ENCODE peak calls at places on chromosomes 7 and 10, in six cellular contexts. H is brain microvascular endothelial cell; D is amniotic stem cell; A is hippocampal formation; P is stimulated activated CD4-positive, alpha-beta T cell treated with anti-CD3 and anti-CD28 coated beads, Interleukin-12 subunit alpha, Interleukin-12 subunit beta, amount 100 ng/mL, for 48 hours; U is SK-MEL-5. B is an unnamed sample.

GRCh38 chr10:73791871-73792400 is 6.5 kb downstream of the ZSWIM8 start:
- DNase-seq in H (no peak), D (no peak), A (no peak), P (no peak), U (no peak), B (no peak)

GRCh38 chr10:48705407-48705938 is 20.8 kb downstream of the WDFY4 start:
- DNase-seq in H (no peak), D (no peak), A (no peak), P (no peak), U (no peak), B (no peak)

GRCh38 chr10:16049775-16050174 is 189.5 kb upstream of the MINDY3 start:
- DNase-seq in H (no peak), D (no peak), A (no peak), P (no peak), U (no peak), B (no peak)

GRCh38 chr10:47383254-47384147 is 592 bp downstream of the ZNF488 start:
- DNase-seq in H (no peak), D (no peak), A (peak), P (no peak), U (no peak), B (no peak)

GRCh38 chr10:119315128-119316001 is 108.0 kb downstream of the GRK5 start:
- DNase-seq in H (peak), D (peak), A (no peak), P (peak), U (no peak), B (peak)

GRCh38 chr10:133336131-133337078 is at the start of gene CALY:
- DNase-seq in H (no peak), D (no peak), A (no peak), P (peak), U (peak), B (peak)

GRCh38 chr10:122689146-122689807 is 10.4 kb downstream of the C10orf120 start:
- DNase-seq in H (no peak), D (no peak), A (no peak), P (no peak), U (no peak), B (no peak)

GRCh38 chr7:2687338-2687869 is 598 bp upstream of the AMZ1 start:
- DNase-seq in H (peak), D (peak), A (no peak), P (no peak), U (no peak), B (no peak)

GRCh38 chr7:114048386-114049235 is 129.8 kb upstream of the PPP1R3A start:
- DNase-seq in H (peak), D (no peak), A (no peak), P (no peak), U (peak), B (peak)

GRCh38 chr7:155208681-155209477 is 88.8 kb upstream of the INSIG1 start:
- DNase-seq in H (no peak), D (no peak), A (no peak), P (no peak), U (no peak), B (no peak)

GRCh38 chr7:77657427-77658331 is 38.6 kb upstream of the RSBN1L start:
- DNase-seq in H (no peak), D (no peak), A (peak), P (peak), U (peak), B (peak)

GRCh38 chr7:69596723-69597277 is 1.5 kb upstream of the AUTS2 start:
- DNase-seq in H (no peak), D (no peak), A (no peak), P (no peak), U (no peak), B (no peak)

GRCh38 chr7:70634610-70635068 is 497.3 kb upstream of the GALNT17 start:
- DNase-seq in H (peak), D (peak), A (no peak), P (no peak), U (no peak), B (no peak)

GRCh38 chr10:33252794-33253203 is 81.7 kb downstream of the NRP1 start:
- DNase-seq in H (peak), D (peak), A (no peak), P (no peak), U (no peak), B (no peak)

GRCh38 chr10:17001961-17002749 is 127.5 kb downstream of the CUBN start:
- DNase-seq in H (peak), D (peak), A (no peak), P (no peak), U (no peak), B (no peak)

GRCh38 chr10:103619424-103620356 is 126.2 kb downstream of the NEURL1 start:
- DNase-seq in H (no peak), D (no peak), A (no peak), P (no peak), U (no peak), B (no peak)

GRCh38 chr10:68550747-68551411 is 9.3 kb upstream of the TET1 start:
- DNase-seq in H (peak), D (no peak), A (peak), P (peak), U (peak), B (no peak)

GRCh38 chr10:111646021-111646420 is 537.5 kb downstream of the GPAM start:
- DNase-seq in H (no peak), D (no peak), A (no peak), P (no peak), U (no peak), B (no peak)

GRCh38 chr7:41916450-41916927 is 213.6 kb upstream of the INHBA start:
- DNase-seq in H (peak), D (peak), A (no peak), P (no peak), U (peak), B (no peak)

GRCh38 chr7:24381919-24382505 is 98.0 kb downstream of the NPY start:
- DNase-seq in H (no peak), D (no peak), A (no peak), P (no peak), U (peak), B (no peak)

GRCh38 chr10:16853201-16853600 is 36.0 kb upstream of the RSU1 start:
- DNase-seq in H (peak), D (no peak), A (no peak), P (no peak), U (peak), B (no peak)

GRCh38 chr7:33039257-33039904 is 23.2 kb downstream of the NT5C3A start:
- DNase-seq in H (no peak), D (no peak), A (no peak), P (no peak), U (no peak), B (no peak)

GRCh38 chr10:97154162-97154561 is 31.6 kb downstream of the SLIT1 start:
- DNase-seq in H (no peak), D (no peak), A (no peak), P (no peak), U (no peak), B (no peak)

GRCh38 chr7:36137258-36137657 is 15.8 kb upstream of the EEPD1 start:
- DNase-seq in H (no peak), D (no peak), A (no peak), P (no peak), U (no peak), B (no peak)